ENCODE peak calls at places on chromosomes 4 and X, in four cellular contexts. N is K562, O is A549, G is HepG2. W is an unnamed sample.

GRCh38 chrX:70446380-70447350 is 2.0 kb downstream of the DLG3 start:
- DNase-seq in N (no peak), O (no peak), G (no peak), W (no peak)

GRCh38 chrX:63750846-63751245 is 34.2 kb downstream of the ARHGEF9 start:
- DNase-seq in N (no peak), O (no peak), G (no peak), W (no peak)

GRCh38 chr4:19051751-19052296 is 1030.3 kb upstream of the LCORL start:
- DNase-seq in N (no peak), O (no peak), G (no peak), W (no peak)

GRCh38 chr4:36165256-36166005 is 78.9 kb downstream of the ARAP2 start:
- DNase-seq in N (no peak), O (no peak), G (no peak), W (no peak)

GRCh38 chrX:144730486-144730885 is 516.8 kb upstream of the SPANXN1 start:
- DNase-seq in N (no peak), O (no peak), G (no peak), W (no peak)

GRCh38 chr4:158079661-158080060 is 93.2 kb downstream of the GASK1B start:
- DNase-seq in N (no peak), O (no peak), G (no peak), W (no peak)

GRCh38 chrX:34656842-34657780 is at the start of gene TMEM47:
- DNase-seq in N (peak), O (peak), G (no peak), W (peak)

GRCh38 chrX:155881158-155881993 is at the start of gene VAMP7:
- DNase-seq in N (peak), O (peak), G (peak), W (peak)

GRCh38 chr4:159398236-159398638 is 295.4 kb downstream of the RAPGEF2 start:
- DNase-seq in N (no peak), O (no peak), G (no peak), W (no peak)

GRCh38 chr4:2335729-2336101 is 73.8 kb upstream of the MXD4 start:
- DNase-seq in N (no peak), O (no peak), G (no peak), W (no peak)

GRCh38 chr4:110667670-110668069 is 44.8 kb upstream of the PITX2 start:
- DNase-seq in N (no peak), O (no peak), G (no peak), W (no peak)

GRCh38 chr4:11602606-11603355 is 174.1 kb upstream of the HS3ST1 start:
- DNase-seq in N (no peak), O (no peak), G (no peak), W (no peak)

GRCh38 chr4:143921160-143921559 is 15.8 kb upstream of the GYPE start:
- DNase-seq in N (no peak), O (no peak), G (no peak), W (no peak)

GRCh38 chr4:91064157-91064853 is 937.1 kb downstream of the CCSER1 start:
- DNase-seq in N (no peak), O (peak), G (peak), W (no peak)

GRCh38 chr4:74490736-74491135 is 45.8 kb downstream of the AREG start:
- DNase-seq in N (no peak), O (no peak), G (no peak), W (no peak)

GRCh38 chr4:2364654-2365053 is 53.8 kb downstream of the ZFYVE28 start:
- DNase-seq in N (peak), O (no peak), G (no peak), W (no peak)

GRCh38 chr4:86152454-86152853 is 207.4 kb downstream of the MAPK10 start:
- DNase-seq in N (no peak), O (no peak), G (no peak), W (no peak)

GRCh38 chr4:101682946-101683345 is 107.6 kb upstream of the BANK1 start:
- DNase-seq in N (no peak), O (no peak), G (no peak), W (no peak)

GRCh38 chr4:127601029-127601428 is 31.7 kb upstream of the INTU start:
- DNase-seq in N (no peak), O (no peak), G (no peak), W (no peak)

GRCh38 chr4:123546661-123547060 is 150.1 kb downstream of the SPRY1 start:
- DNase-seq in N (no peak), O (no peak), G (peak), W (no peak)

GRCh38 chrX:9312922-9313867 is 151.7 kb upstream of the TBL1X start:
- DNase-seq in N (peak), O (peak), G (peak), W (peak)

GRCh38 chr4:57080781-57081650 is 29.2 kb downstream of the IGFBP7 start:
- DNase-seq in N (no peak), O (peak), G (peak), W (no peak)

GRCh38 chrX:17024896-17025295 is 78.4 kb downstream of the REPS2 start:
- DNase-seq in N (no peak), O (no peak), G (peak), W (peak)

GRCh38 chrX:17023670-17024069 is 77.2 kb downstream of the REPS2 start:
- DNase-seq in N (no peak), O (no peak), G (no peak), W (no peak)

GRCh38 chrX:17020371-17020770 is 73.9 kb downstream of the REPS2 start:
- DNase-seq in N (no peak), O (no peak), G (no peak), W (no peak)

GRCh38 chrX:17020828-17021821 is 74.7 kb downstream of the REPS2 start:
- DNase-seq in N (no peak), O (no peak), G (no peak), W (no peak)

GRCh38 chrX:17022205-17022604 is 75.7 kb downstream of the REPS2 start:
- DNase-seq in N (peak), O (no peak), G (no peak), W (no peak)
- TF ChIP-seq MAFK in N (no peak), O (no peak), G (no peak), W (no peak)

DNA sequence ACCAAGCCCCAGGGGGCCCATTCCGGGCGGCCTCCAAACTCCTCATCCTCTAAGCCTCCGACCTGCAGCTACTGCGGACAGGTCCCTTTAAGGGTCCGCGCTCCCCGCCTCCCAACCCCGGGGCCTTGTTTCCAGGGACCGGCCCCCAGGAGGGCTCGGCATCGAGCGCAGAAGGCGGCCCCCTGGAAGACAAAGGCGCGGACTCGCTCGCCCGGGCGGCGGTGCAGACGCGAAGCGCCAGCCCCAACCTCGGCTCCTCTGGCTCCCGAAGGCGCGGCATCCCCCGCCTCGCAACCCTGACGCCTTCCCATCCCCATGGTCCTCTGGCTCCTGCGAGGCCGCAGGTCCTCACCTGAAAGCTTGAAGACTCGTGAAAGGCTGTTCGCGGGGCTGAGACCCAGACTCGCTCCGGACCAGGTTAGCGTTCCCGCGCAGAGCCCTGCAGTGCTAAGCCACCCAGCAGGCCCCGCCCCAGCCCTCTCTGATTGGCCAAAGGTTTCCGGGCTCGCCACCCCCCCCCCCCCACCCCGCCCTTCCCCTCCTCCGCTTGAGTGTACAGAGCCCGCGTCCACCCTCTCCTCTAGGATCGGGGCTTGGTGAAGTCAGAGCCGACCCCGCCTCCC is at the start of gene TMSB15A:
- DNase-seq in N (peak), O (peak), G (no peak), W (no peak)
- TF ChIP-seq MAX in N (no peak), O (peak), G (no peak), W (peak)

GRCh38 chr4:4866124-4866832 is 6.8 kb downstream of the MSX1 start:
- DNase-seq in N (no peak), O (no peak), G (no peak), W (peak)
- TF ChIP-seq MAFK in N (no peak), O (no peak), G (no peak), W (no peak)

DNA sequence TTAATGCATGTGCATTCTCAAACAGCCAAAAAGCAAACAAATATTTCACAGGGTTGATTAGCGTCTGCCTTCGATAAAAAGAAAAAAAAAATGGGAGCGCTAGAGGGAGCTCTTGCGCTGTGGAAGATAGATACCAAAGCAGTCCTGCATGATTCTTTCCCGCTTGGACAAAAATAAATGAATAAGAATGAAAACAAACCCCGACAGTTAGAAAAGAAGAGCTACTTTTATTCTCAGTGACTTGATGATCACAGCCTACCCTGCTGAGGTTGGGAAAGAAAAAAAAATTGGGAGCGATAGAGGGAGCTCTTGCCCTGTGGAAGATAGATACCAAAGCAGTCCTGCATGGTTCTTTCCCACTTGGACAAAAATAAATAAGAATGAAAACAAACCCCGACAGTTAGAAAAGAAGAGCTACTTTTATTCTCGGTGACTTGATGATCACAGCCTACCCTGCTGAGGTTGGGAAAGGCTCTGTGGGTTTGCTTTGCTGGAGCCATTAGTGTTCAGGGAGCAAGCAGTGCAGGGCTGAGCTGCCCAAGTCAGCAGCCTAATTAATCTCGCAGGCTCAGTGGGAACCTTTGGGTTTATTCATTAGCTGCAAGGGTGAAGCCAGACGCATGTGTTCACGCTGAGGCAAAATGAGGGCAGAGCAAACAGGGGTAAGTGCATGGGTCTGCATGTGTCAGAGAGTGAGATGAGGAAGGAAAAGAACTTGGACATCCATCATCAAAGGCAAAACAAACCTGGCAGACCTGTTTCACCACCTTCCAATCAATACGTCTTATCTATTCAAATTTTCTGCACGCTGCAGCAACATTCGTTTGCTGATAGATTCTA is 249.3 kb upstream of the PRKX start:
- DNase-seq in N (peak), O (peak), G (peak), W (no peak)
- TF ChIP-seq MAX in N (no peak), O (no peak), G (no peak), W (no peak)

DNA sequence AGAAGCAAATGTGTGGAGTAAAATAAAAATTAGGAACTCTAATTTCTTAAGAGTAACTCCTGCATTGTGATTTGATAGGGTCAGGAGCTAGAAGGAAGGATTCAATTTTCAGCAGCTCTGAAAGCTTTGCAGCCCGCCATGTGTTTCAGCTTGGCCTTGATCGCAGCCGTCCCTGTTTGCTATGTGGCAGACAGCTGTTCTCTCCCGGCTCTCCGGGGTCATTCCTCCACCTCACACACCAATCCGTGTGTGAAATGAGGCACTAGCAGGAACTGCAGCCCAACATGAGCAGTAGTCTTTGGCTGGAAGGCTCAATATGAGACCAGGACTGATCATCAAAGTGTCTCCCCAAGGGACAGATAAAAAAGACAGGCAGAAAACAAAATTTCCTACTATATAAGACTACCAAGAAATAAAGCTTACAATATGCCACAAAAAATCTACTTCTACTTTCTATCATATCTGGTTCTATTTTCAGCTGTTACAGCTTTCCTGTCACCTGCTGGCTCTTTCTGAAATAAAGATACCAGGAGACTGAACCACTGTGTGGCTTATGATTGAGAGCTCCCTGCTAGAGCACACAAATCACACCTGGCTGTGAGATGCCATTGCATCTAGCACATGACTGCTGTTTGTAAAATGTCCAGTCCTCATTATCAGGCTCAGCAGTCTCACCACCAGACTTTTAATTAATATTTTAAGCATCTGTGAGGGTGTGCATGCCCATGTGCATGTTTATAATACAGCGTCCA is 44.1 kb upstream of the SEC24B start:
- DNase-seq in N (peak), O (no peak), G (peak), W (no peak)
- TF ChIP-seq MAFK in N (no peak), O (no peak), G (no peak), W (no peak)

W was measured in H1.